ENCODE peak calls at places on chromosomes 6 and 20, in five cellular contexts. One of them, this sample, is unnamed.

GRCh38 chr20:44963325-44964215 is 2.7 kb upstream of the STK4 start:
- DNase-seq in H1: no peak
- DNase-seq in K562: no peak
- DNase-seq in A549: no peak
- DNase-seq in GM12878: no peak
- DNase-seq in this sample: no peak

GRCh38 chr6:149933036-149933435 is 8.8 kb upstream of the ULBP2 start:
- DNase-seq in A549: no peak
- DNase-seq in K562: no peak
- DNase-seq in H1: no peak
- DNase-seq in GM12878: no peak
- DNase-seq in this sample: no peak

GRCh38 chr20:13261460-13262301 is 40.6 kb downstream of the ISM1 start:
- DNase-seq in H1: peak; percentile 34
- DNase-seq in A549: peak; percentile 75
- DNase-seq in GM12878: no peak
- DNase-seq in K562: peak; percentile 47
- DNase-seq in this sample: peak; percentile 86

GRCh38 chr6:4192627-4193026 is 57.3 kb upstream of the ECI2 start:
- DNase-seq in A549: no peak
- DNase-seq in H1: no peak
- DNase-seq in K562: no peak
- DNase-seq in GM12878: no peak
- DNase-seq in this sample: no peak

GRCh38 chr6:67449602-67450001 is 1185.5 kb upstream of the ADGRB3 start:
- DNase-seq in A549: no peak
- DNase-seq in K562: no peak
- DNase-seq in GM12878: no peak
- DNase-seq in H1: no peak
- DNase-seq in this sample: no peak

GRCh38 chr20:35838213-35838612 is 66.4 kb downstream of the PHF20 start:
- DNase-seq in A549: no peak
- DNase-seq in GM12878: no peak
- DNase-seq in K562: no peak
- DNase-seq in H1: no peak
- DNase-seq in this sample: no peak

GRCh38 chr20:23003916-23004315 is 31.2 kb upstream of the SSTR4 start:
- DNase-seq in H1: no peak
- DNase-seq in GM12878: no peak
- DNase-seq in A549: no peak
- DNase-seq in K562: no peak
- DNase-seq in this sample: no peak

GRCh38 chr6:73341335-73341734 is 12.7 kb downstream of the DPPA5 start:
- DNase-seq in GM12878: no peak
- DNase-seq in H1: no peak
- DNase-seq in K562: no peak
- DNase-seq in A549: no peak
- DNase-seq in this sample: no peak

GRCh38 chr6:19399406-19399805 is 437.8 kb upstream of the ID4 start:
- DNase-seq in H1: no peak
- DNase-seq in A549: no peak
- DNase-seq in K562: no peak
- DNase-seq in GM12878: no peak
- DNase-seq in this sample: no peak

GRCh38 chr20:40676466-40676865 is 12.6 kb downstream of the MAFB start:
- DNase-seq in H1: no peak
- DNase-seq in K562: no peak
- DNase-seq in A549: no peak
- DNase-seq in GM12878: no peak
- DNase-seq in this sample: no peak

GRCh38 chr6:17714879-17715860 is 8.4 kb upstream of the NUP153 start:
- DNase-seq in GM12878: no peak
- DNase-seq in K562: peak; percentile 88
- DNase-seq in A549: peak; percentile 65
- DNase-seq in H1: no peak
- DNase-seq in this sample: no peak

GRCh38 chr6:167079853-167080297 is 43.0 kb upstream of the CCR6 start:
- DNase-seq in H1: no peak
- DNase-seq in GM12878: peak; percentile 93
- DNase-seq in A549: no peak
- DNase-seq in K562: no peak
- DNase-seq in this sample: no peak

GRCh38 chr6:11710968-11711643 is 67.5 kb downstream of the ADTRP start:
- DNase-seq in H1: no peak
- DNase-seq in K562: no peak
- DNase-seq in GM12878: no peak
- DNase-seq in A549: no peak
- DNase-seq in this sample: no peak

GRCh38 chr6:38268342-38268741 is 371.4 kb downstream of the BTBD9 start:
- DNase-seq in H1: no peak
- DNase-seq in GM12878: no peak
- DNase-seq in A549: no peak
- DNase-seq in K562: no peak
- DNase-seq in this sample: no peak

GRCh38 chr6:15259766-15260098 is 13.9 kb downstream of the JARID2 start:
- DNase-seq in GM12878: no peak
- DNase-seq in A549: no peak
- DNase-seq in K562: no peak
- DNase-seq in H1: no peak
- DNase-seq in this sample: no peak

GRCh38 chr6:9914951-9915350 is 499.9 kb downstream of the TFAP2A start:
- DNase-seq in GM12878: no peak
- DNase-seq in H1: no peak
- DNase-seq in K562: no peak
- DNase-seq in A549: no peak
- DNase-seq in this sample: no peak

GRCh38 chr6:30494275-30494990 is 5.1 kb downstream of the HLA-E start:
- DNase-seq in K562: no peak
- DNase-seq in H1: no peak
- DNase-seq in GM12878: no peak
- DNase-seq in A549: no peak
- DNase-seq in this sample: no peak

GRCh38 chr20:36593347-36593746 is 12.2 kb upstream of the RAB5IF start:
- DNase-seq in GM12878: no peak
- DNase-seq in K562: no peak
- DNase-seq in H1: no peak
- DNase-seq in A549: no peak
- DNase-seq in this sample: no peak

GRCh38 chr6:14848019-14848418 is 397.9 kb upstream of the JARID2 start:
- DNase-seq in A549: no peak
- DNase-seq in GM12878: no peak
- DNase-seq in K562: no peak
- DNase-seq in H1: no peak
- DNase-seq in this sample: no peak

GRCh38 chr6:131443514-131443913 is 129.5 kb upstream of the ARG1 start:
- DNase-seq in H1: no peak
- DNase-seq in A549: no peak
- DNase-seq in K562: no peak
- DNase-seq in GM12878: no peak
- DNase-seq in this sample: no peak

GRCh38 chr6:5665173-5665572 is 341.6 kb downstream of the NRN1 start:
- DNase-seq in H1: no peak
- DNase-seq in A549: no peak
- DNase-seq in K562: no peak
- DNase-seq in GM12878: no peak
- DNase-seq in this sample: no peak
- TF ChIP-seq KDM1A in H1: no peak
- TF ChIP-seq KDM1A in A549: no peak
- TF ChIP-seq KDM1A in K562: no peak
- TF ChIP-seq KDM1A in GM12878: no peak
- TF ChIP-seq KDM1A in this sample: no peak

GRCh38 chr6:112311950-112312547 is 35.1 kb upstream of the RFPL4B start:
- DNase-seq in GM12878: no peak
- DNase-seq in K562: peak; percentile 31
- DNase-seq in A549: peak; percentile 7
- DNase-seq in H1: no peak
- DNase-seq in this sample: peak; percentile 7
- TF ChIP-seq KDM1A in GM12878: no peak
- TF ChIP-seq KDM1A in K562: no peak
- TF ChIP-seq KDM1A in A549: no peak
- TF ChIP-seq KDM1A in H1: no peak
- TF ChIP-seq KDM1A in this sample: no peak

GRCh38 chr20:43529051-43529450 is 21.6 kb downstream of the L3MBTL1 start:
- DNase-seq in H1: no peak
- DNase-seq in GM12878: no peak
- DNase-seq in A549: no peak
- DNase-seq in K562: no peak
- DNase-seq in this sample: no peak
- TF ChIP-seq KDM1A in H1: no peak
- TF ChIP-seq KDM1A in GM12878: no peak
- TF ChIP-seq KDM1A in A549: no peak
- TF ChIP-seq KDM1A in K562: no peak
- TF ChIP-seq KDM1A in this sample: no peak

GRCh38 chr6:137975058-137975940 is 108.2 kb downstream of the TNFAIP3 start:
- DNase-seq in GM12878: peak; percentile 53
- DNase-seq in A549: no peak
- DNase-seq in K562: no peak
- DNase-seq in H1: no peak
- DNase-seq in this sample: peak; percentile 23
- TF ChIP-seq KDM1A in GM12878: no peak
- TF ChIP-seq KDM1A in A549: no peak
- TF ChIP-seq KDM1A in K562: no peak
- TF ChIP-seq KDM1A in H1: no peak
- TF ChIP-seq KDM1A in this sample: no peak

DNA sequence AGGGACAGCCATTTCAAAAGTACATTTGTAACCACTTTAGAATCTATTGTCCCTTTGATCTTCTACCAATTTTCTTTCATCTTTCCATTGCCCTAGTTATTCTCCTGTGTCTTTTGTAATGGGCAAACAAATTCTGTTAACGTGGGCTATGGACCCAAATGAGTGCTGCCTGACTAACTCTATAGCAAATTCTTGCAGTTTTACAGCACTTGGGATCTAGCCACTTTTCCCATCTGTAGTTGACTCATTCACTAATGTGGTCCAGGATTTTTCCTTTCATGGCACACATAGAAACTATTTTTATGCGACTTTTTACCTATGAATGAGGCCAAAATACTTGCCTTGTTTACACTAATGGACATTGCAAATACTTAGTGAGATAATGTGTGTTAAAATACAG is 52.0 kb downstream of the GRIK2 start:
- DNase-seq in GM12878: no peak
- DNase-seq in H1: no peak
- DNase-seq in A549: no peak
- DNase-seq in K562: no peak
- DNase-seq in this sample: peak; percentile 1
- TF ChIP-seq KDM1A in GM12878: no peak
- TF ChIP-seq KDM1A in H1: no peak
- TF ChIP-seq KDM1A in A549: no peak
- TF ChIP-seq KDM1A in K562: no peak
- TF ChIP-seq KDM1A in this sample: no peak

DNA sequence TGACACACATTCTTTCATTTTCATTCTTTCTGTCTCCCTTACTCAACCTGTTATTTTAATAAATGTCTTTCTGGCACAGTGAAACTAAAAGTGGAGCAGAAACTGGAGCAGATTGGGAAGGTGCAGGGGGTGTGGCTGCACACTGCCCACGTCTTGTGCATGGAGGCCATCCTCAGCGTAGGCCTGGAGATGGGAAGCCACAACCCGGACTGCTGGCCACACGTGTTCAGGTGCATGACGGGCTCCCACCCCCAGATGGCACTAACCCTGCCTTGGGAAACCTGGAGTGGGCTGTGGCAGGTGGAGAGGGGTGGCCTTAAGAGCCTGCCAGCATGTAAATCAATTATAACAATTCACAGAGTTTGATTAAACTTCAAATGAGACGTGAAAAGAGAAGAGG is 71.4 kb upstream of the PBOV1 start:
- DNase-seq in A549: peak; percentile 6
- DNase-seq in K562: peak; percentile 25
- DNase-seq in GM12878: no peak
- DNase-seq in H1: no peak
- DNase-seq in this sample: peak; percentile 47
- TF ChIP-seq KDM1A in A549: no peak
- TF ChIP-seq KDM1A in K562: no peak
- TF ChIP-seq KDM1A in GM12878: no peak
- TF ChIP-seq KDM1A in H1: no peak
- TF ChIP-seq KDM1A in this sample: no peak

DNA sequence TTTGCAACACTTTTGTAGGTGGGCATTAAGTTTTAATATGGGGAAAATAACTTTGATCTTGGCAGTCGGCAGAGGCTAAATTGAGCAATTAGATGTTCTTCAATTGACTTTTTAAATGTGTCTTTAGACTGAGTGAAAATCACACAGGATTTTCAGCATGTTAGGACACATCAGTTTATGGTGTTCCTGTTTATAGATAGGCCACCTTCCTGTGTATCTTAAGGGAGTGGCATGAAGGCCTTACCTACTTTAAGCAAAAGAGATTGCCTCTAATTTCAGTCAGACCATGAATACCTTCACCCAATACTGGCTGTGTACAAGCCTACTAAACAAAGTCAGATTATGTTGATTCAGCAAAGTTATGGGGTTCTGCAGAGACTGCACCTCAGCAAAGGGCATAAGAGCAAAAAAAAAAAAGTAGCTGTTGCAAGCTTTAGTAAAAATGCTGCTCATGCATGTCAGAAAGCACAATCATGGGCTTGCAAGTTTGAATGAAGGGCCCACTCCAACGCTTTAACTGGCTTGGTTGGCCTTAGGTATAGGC is 848.4 kb downstream of the PHF3 start:
- DNase-seq in GM12878: no peak
- DNase-seq in H1: no peak
- DNase-seq in A549: no peak
- DNase-seq in K562: no peak
- DNase-seq in this sample: no peak
- TF ChIP-seq KDM1A in GM12878: no peak
- TF ChIP-seq KDM1A in H1: no peak
- TF ChIP-seq KDM1A in A549: no peak
- TF ChIP-seq KDM1A in K562: no peak
- TF ChIP-seq KDM1A in this sample: no peak

GRCh38 chr6:170186006-170186908 is 104.6 kb downstream of the DLL1 start:
- DNase-seq in H1: no peak
- DNase-seq in GM12878: no peak
- DNase-seq in A549: no peak
- DNase-seq in K562: no peak
- DNase-seq in this sample: no peak

GRCh38 chr6:170188571-170189001 is 102.3 kb downstream of the DLL1 start:
- DNase-seq in GM12878: no peak
- DNase-seq in H1: no peak
- DNase-seq in K562: no peak
- DNase-seq in A549: no peak
- DNase-seq in this sample: no peak

GRCh38 chr6:170187669-170188566 is 103.0 kb downstream of the DLL1 start:
- DNase-seq in H1: no peak
- DNase-seq in K562: no peak
- DNase-seq in GM12878: no peak
- DNase-seq in A549: no peak
- DNase-seq in this sample: no peak

GRCh38 chr6:170185175-170185970 is 105.5 kb downstream of the DLL1 start:
- DNase-seq in K562: no peak
- DNase-seq in A549: no peak
- DNase-seq in H1: no peak
- DNase-seq in GM12878: no peak
- DNase-seq in this sample: no peak

GRCh38 chr6:170186909-170187668 is 103.8 kb downstream of the DLL1 start:
- DNase-seq in K562: no peak
- DNase-seq in A549: no peak
- DNase-seq in GM12878: no peak
- DNase-seq in H1: no peak
- DNase-seq in this sample: no peak
- TF ChIP-seq KDM1A in K562: no peak
- TF ChIP-seq KDM1A in A549: no peak
- TF ChIP-seq KDM1A in GM12878: no peak
- TF ChIP-seq KDM1A in H1: no peak
- TF ChIP-seq KDM1A in this sample: no peak